ENCODE peak calls at places on chromosomes 3 and 15, in four cellular contexts. P is heart left ventricle; R is cardiac muscle cell; W is CD4-positive, alpha-beta T cell. N is an unnamed sample.

GRCh38 chr15:98873441-98874218 is 134.0 kb downstream of the PGPEP1L start:
- DNase-seq in W (no peak), R (no peak), P (no peak), N (no peak)

GRCh38 chr3:54570008-54570407 is 357.9 kb downstream of the LRTM1 start:
- DNase-seq in W (no peak), P (no peak), R (no peak), N (no peak)

GRCh38 chr3:127064391-127065137 is 81.6 kb downstream of the PLXNA1 start:
- DNase-seq in R (no peak), P (no peak), W (no peak), N (no peak)

GRCh38 chr3:196650740-196651311 is 11.3 kb downstream of the NRROS start:
- DNase-seq in W (no peak), R (no peak), P (peak), N (no peak)

GRCh38 chr3:45642731-45643152 is 46.5 kb upstream of the SACM1L start:
- DNase-seq in W (no peak), P (peak), R (peak), N (no peak)

GRCh38 chr15:74889882-74890768 is at the start of gene MPI:
- DNase-seq in W (peak), R (peak), P (peak), N (no peak)

GRCh38 chr15:39261397-39261796 is 319.5 kb upstream of the THBS1 start:
- DNase-seq in W (no peak), R (no peak), P (no peak), N (no peak)

GRCh38 chr3:162765524-162765923 is 1268.9 kb downstream of the OTOL1 start:
- DNase-seq in R (no peak), P (no peak), W (no peak), N (no peak)

GRCh38 chr15:35696767-35697231 is 150.8 kb upstream of the DPH6 start:
- DNase-seq in P (no peak), W (no peak), R (no peak), N (no peak)

GRCh38 chr15:80880086-80880485 is 100.9 kb downstream of the CEMIP start:
- DNase-seq in R (no peak), W (no peak), P (no peak), N (no peak)

GRCh38 chr3:195897853-195898415 is 10.4 kb downstream of the TNK2 start:
- DNase-seq in R (no peak), W (no peak), P (no peak), N (no peak)

GRCh38 chr15:37217567-37217966 is 117.2 kb upstream of the MEIS2 start:
- DNase-seq in P (no peak), W (no peak), R (no peak), N (no peak)

GRCh38 chr3:155701882-155702465 is 42.9 kb downstream of the PLCH1 start:
- DNase-seq in W (no peak), R (peak), P (no peak), N (no peak)

GRCh38 chr15:79617071-79617470 is 184.9 kb downstream of the MINAR1 start:
- DNase-seq in R (no peak), W (no peak), P (no peak), N (no peak)

GRCh38 chr3:38131621-38132369 is 5.1 kb downstream of the ACAA1 start:
- DNase-seq in P (no peak), R (peak), W (no peak), N (no peak)

GRCh38 chr3:54836876-54837275 is 91.0 kb downstream of the LRTM1 start:
- DNase-seq in W (no peak), R (no peak), P (no peak), N (no peak)

GRCh38 chr3:101216710-101217457 is 103.5 kb downstream of the IMPG2 start:
- DNase-seq in P (peak), R (no peak), W (no peak), N (no peak)

GRCh38 chr3:42031808-42032475 is 59.2 kb upstream of the TRAK1 start:
- DNase-seq in P (no peak), W (no peak), R (peak), N (no peak)

GRCh38 chr3:188152660-188153497 is 1.1 kb upstream of the LPP start:
- DNase-seq in W (no peak), R (peak), P (peak), N (no peak)

GRCh38 chr3:123623346-123623880 is 38.6 kb upstream of the HACD2 start:
- DNase-seq in W (no peak), P (no peak), R (no peak), N (no peak)

GRCh38 chr3:14336414-14337285 is 65.8 kb upstream of the SLC6A6 start:
- DNase-seq in W (no peak), P (no peak), R (no peak), N (no peak)

GRCh38 chr3:1087066-1087555 is 5.7 kb upstream of the CNTN6 start:
- DNase-seq in P (no peak), R (peak), W (no peak), N (no peak)

GRCh38 chr15:89278307-89278706 is 34.5 kb downstream of the FANCI start:
- DNase-seq in R (no peak), P (no peak), W (no peak), N (no peak)

GRCh38 chr15:73560501-73561117 is 72.6 kb downstream of the NPTN start:
- DNase-seq in R (peak), P (no peak), W (no peak), N (no peak)

GRCh38 chr15:81338422-81339007 is 14.6 kb upstream of the STARD5 start:
- DNase-seq in W (no peak), R (no peak), P (peak), N (no peak)

GRCh38 chr15:25184356-25185155 is 229.8 kb downstream of the SNRPN start:
- DNase-seq in W (no peak), P (peak), R (no peak), N (no peak)

GRCh38 chr3:36305929-36306520 is 74.3 kb upstream of the STAC start:
- DNase-seq in R (no peak), W (no peak), P (no peak), N (no peak)

GRCh38 chr15:93982226-93982641 is 249.1 kb upstream of the MCTP2 start:
- DNase-seq in R (no peak), W (no peak), P (peak), N (no peak)

GRCh38 chr3:185766645-185767323 is 58.1 kb downstream of the IGF2BP2 start:
- DNase-seq in W (no peak), R (no peak), P (no peak), N (no peak)

DNA sequence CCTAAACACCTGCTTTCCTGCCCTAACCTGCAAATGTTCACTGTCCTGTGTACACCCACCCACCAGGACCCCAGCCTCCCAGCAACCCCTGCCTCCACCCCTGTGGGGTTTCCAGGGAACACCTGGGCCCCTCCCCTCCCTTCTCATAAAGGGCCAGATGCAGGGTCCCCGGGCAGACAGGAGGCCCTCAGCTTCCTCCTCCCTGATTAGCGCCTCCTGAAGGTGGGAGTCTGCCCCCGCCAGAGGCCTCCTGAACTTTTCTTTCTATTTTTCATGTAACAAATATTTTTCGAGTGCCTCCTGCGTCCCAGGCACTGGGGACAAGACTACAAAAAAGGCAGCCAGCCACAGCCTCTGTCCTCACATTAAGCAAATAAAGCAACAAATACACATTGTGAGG is 135.4 kb upstream of the LINGO1 start:
- DNase-seq in W (no peak), P (no peak), R (no peak), N (no peak)
- TF ChIP-seq CTCF in W (no peak), P (no peak), R (no peak), N (no peak)

GRCh38 chr3:170868577-170869239 is 1.3 kb downstream of the RPL22L1 start:
- DNase-seq in W (no peak), R (no peak), P (no peak), N (no peak)
- H3K27ac ChIP-seq in W (no peak), R (peak), P (peak), N (peak)

GRCh38 chr3:171013822-171014748 is 12.4 kb downstream of the SLC2A2 start:
- DNase-seq in P (no peak), W (no peak), R (no peak), N (no peak)

GRCh38 chr3:171021377-171021776 is 5.1 kb downstream of the SLC2A2 start:
- DNase-seq in R (no peak), P (no peak), W (no peak), N (no peak)

GRCh38 chr3:171023566-171023965 is 3.0 kb downstream of the SLC2A2 start:
- DNase-seq in P (no peak), R (no peak), W (no peak), N (no peak)

GRCh38 chr3:171018151-171018935 is 8.2 kb downstream of the SLC2A2 start:
- DNase-seq in W (no peak), R (peak), P (no peak), N (no peak)
- TF ChIP-seq CTCF in W (no peak), R (peak), P (no peak), N (no peak)

GRCh38 chr3:105513042-105513441 is 146.3 kb downstream of the ALCAM start:
- DNase-seq in P (no peak), W (no peak), R (no peak), N (no peak)
- H3K27ac ChIP-seq in P (no peak), W (no peak), R (no peak), N (no peak)

GRCh38 chr3:152531717-152532116 is 263.0 kb downstream of the MBNL1 start:
- DNase-seq in R (no peak), P (no peak), W (no peak), N (no peak)
- TF ChIP-seq CTCF in R (no peak), P (no peak), W (no peak), N (no peak)

DNA sequence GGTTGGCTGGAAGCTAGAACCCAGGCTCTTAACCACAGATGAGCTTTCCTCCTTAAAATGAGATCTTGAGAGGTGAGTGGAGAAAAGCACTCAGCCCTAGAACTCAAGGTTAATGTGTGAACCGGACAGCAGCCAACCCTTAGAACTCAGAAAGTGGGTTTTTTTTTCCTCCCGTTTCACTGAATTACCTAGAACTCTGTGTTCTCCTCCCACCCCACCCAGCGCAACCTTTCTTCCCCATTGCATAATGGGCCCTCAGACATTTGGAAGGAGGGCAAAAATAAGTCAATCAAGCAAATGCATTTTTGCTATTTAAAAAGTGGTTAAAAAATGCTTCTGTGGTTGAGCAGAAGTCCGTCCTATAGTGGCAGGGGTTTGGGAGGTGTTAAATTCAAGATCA is 36.7 kb downstream of the POC1A start:
- DNase-seq in P (no peak), W (no peak), R (no peak), N (no peak)
- H3K27ac ChIP-seq in P (no peak), W (no peak), R (peak), N (no peak)

GRCh38 chr3:159884661-159885402 is 103.8 kb upstream of the IL12A start:
- DNase-seq in R (peak), P (no peak), W (no peak), N (no peak)
- TF ChIP-seq CTCF in R (peak), P (peak), W (peak), N (peak)

DNA sequence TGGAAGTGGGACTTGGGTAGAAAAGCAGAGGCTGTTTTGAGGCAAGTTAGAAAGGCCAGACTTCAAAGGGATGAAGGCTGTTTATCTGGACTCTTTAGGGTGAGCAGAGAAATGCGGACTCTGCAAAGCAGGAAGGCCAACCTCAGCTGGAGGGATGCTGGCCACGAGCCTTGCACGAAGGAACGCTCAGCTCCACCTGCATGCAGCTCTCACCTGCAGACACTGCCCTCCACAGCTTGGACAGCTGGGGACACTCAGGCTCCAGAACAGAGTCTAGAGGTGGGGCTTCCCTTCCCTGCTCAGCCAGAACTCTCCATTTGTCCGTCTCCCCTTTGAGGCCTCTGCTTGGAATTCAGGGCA is 229.7 kb downstream of the ADAMTS17 start:
- DNase-seq in R (no peak), P (no peak), W (no peak), N (no peak)
- H3K27ac ChIP-seq in R (no peak), P (peak), W (no peak), N (peak)

GRCh38 chr3:52306978-52307377 is 9.1 kb upstream of the DNAH1 start:
- DNase-seq in P (no peak), W (no peak), R (no peak), N (no peak)

GRCh38 chr3:52305926-52306325 is 10.2 kb upstream of the DNAH1 start:
- DNase-seq in P (no peak), R (no peak), W (no peak), N (no peak)

GRCh38 chr3:52310861-52311566 is 5.1 kb upstream of the DNAH1 start:
- DNase-seq in P (no peak), R (no peak), W (no peak), N (no peak)

GRCh38 chr3:52311567-52312119 is 4.5 kb upstream of the DNAH1 start:
- DNase-seq in R (no peak), P (no peak), W (no peak), N (no peak)

DNA sequence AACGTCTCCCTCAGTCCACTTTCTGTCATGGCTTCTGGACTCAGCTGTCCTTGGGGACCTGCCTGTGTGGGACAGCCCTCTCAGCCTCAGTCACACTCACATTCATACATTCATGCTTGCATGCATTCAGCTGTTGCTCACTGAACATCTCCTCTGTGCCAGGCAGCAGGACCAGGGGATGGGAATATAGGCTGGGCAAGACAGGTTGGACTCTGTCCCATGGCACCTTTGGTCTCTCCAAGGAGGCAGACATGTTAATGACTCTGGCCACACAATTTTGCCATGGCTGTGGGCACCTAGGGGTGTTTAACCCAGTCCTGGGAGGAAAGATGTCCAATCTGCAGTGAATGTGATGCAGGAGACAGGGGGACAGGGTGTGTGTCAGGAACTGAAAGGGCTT is 7.8 kb upstream of the DNAH1 start:
- DNase-seq in P (no peak), W (no peak), R (no peak), N (no peak)
- TF ChIP-seq CTCF in P (no peak), W (no peak), R (no peak), N (no peak)

N was measured in esophagus squamous epithelium.